ENCODE peak calls at places on chromosomes 6 and 20, in five cellular contexts. W is prostate gland, L is sigmoid colon, F is adrenal gland, J is AG04449. P is an unnamed sample.

GRCh38 chr20:8670900-8671229 is 398.0 kb upstream of the PLCB4 start:
- DNase-seq in W (no peak), L (no peak), F (no peak), J (peak), P (no peak)

GRCh38 chr20:16098890-16099639 is 474.2 kb downstream of the KIF16B start:
- DNase-seq in W (no peak), L (no peak), F (no peak), J (no peak), P (no peak)

GRCh38 chr6:159229526-159229925 is 60.3 kb downstream of the FNDC1 start:
- DNase-seq in W (no peak), L (no peak), F (no peak), J (no peak), P (no peak)

GRCh38 chr6:133641111-133641510 is 247.8 kb upstream of the TCF21 start:
- DNase-seq in W (no peak), L (no peak), F (no peak), J (no peak), P (no peak)

GRCh38 chr6:158645064-158646022 is 800 bp upstream of the DYNLT1 start:
- DNase-seq in W (no peak), L (peak), F (no peak), J (no peak), P (no peak)

GRCh38 chr6:27251672-27252251 is 4.3 kb downstream of the PRSS16 start:
- DNase-seq in W (peak), L (no peak), F (peak), J (no peak), P (peak)

GRCh38 chr6:127051571-127052260 is 66.8 kb upstream of the RSPO3 start:
- DNase-seq in W (no peak), L (no peak), F (no peak), J (peak), P (no peak)

GRCh38 chr6:100622907-100623692 is 158.4 kb upstream of the SIM1 start:
- DNase-seq in W (no peak), L (no peak), F (no peak), J (peak), P (no peak)

GRCh38 chr6:80304014-80304413 is 197.5 kb downstream of the BCKDHB start:
- DNase-seq in W (no peak), L (no peak), F (no peak), J (no peak), P (no peak)

GRCh38 chr6:140858381-140858971 is 1274.2 kb upstream of the GJE1 start:
- DNase-seq in W (no peak), L (no peak), F (no peak), J (no peak), P (no peak)

GRCh38 chr6:167742719-167743303 is 83.9 kb upstream of the AFDN start:
- DNase-seq in W (no peak), L (no peak), F (no peak), J (no peak), P (no peak)

GRCh38 chr20:41466836-41467619 is 100.4 kb upstream of the EMILIN3 start:
- DNase-seq in W (no peak), L (no peak), F (no peak), J (no peak), P (no peak)

GRCh38 chr6:19896580-19897010 is 59.4 kb downstream of the ID4 start:
- DNase-seq in W (no peak), L (no peak), F (no peak), J (no peak), P (no peak)

GRCh38 chr6:137589067-137589848 is 95.1 kb upstream of the OLIG3 start:
- DNase-seq in W (peak), L (no peak), F (no peak), J (no peak), P (peak)

GRCh38 chr6:34602318-34603111 is 46.4 kb upstream of the SPDEF start:
- DNase-seq in W (peak), L (no peak), F (no peak), J (no peak), P (peak)

GRCh38 chr6:82917346-82918064 is 148.1 kb downstream of the UBE3D start:
- DNase-seq in W (no peak), L (no peak), F (no peak), J (no peak), P (peak)

GRCh38 chr6:27213544-27214125 is 33.9 kb upstream of the PRSS16 start:
- DNase-seq in W (no peak), L (no peak), F (no peak), J (no peak), P (no peak)

GRCh38 chr6:34424200-34425131 is 1.4 kb downstream of the RPS10 start:
- DNase-seq in W (no peak), L (no peak), F (no peak), J (no peak), P (no peak)

GRCh38 chr6:112357801-112358200 is 10.7 kb downstream of the RFPL4B start:
- DNase-seq in W (no peak), L (no peak), F (no peak), J (peak), P (no peak)

GRCh38 chr6:125377621-125378020 is 75.9 kb upstream of the HDDC2 start:
- DNase-seq in W (no peak), L (no peak), F (no peak), J (no peak), P (no peak)

GRCh38 chr6:165292657-165293056 is 16.7 kb downstream of the C6orf118 start:
- DNase-seq in W (no peak), L (no peak), F (no peak), J (no peak), P (no peak)

GRCh38 chr6:26196846-26197683 is 109.8 kb downstream of the HFE start:
- DNase-seq in W (peak), L (peak), F (peak), J (no peak), P (peak)

GRCh38 chr6:6657085-6657819 is 68.7 kb downstream of the LY86 start:
- DNase-seq in W (no peak), L (no peak), F (no peak), J (no peak), P (peak)

GRCh38 chr6:99121748-99122147 is 174.0 kb upstream of the FBXL4 start:
- DNase-seq in W (peak), L (no peak), F (no peak), J (no peak), P (no peak)

GRCh38 chr6:111243095-111243494 is 155.8 kb downstream of the SLC16A10 start:
- DNase-seq in W (no peak), L (no peak), F (no peak), J (no peak), P (no peak)

GRCh38 chr6:81895511-81896185 is 143.2 kb upstream of the TENT5A start:
- DNase-seq in W (no peak), L (no peak), F (no peak), J (peak), P (no peak)
- H3K4me3 ChIP-seq in W (no peak), L (no peak), F (no peak), J (no peak), P (no peak)

DNA sequence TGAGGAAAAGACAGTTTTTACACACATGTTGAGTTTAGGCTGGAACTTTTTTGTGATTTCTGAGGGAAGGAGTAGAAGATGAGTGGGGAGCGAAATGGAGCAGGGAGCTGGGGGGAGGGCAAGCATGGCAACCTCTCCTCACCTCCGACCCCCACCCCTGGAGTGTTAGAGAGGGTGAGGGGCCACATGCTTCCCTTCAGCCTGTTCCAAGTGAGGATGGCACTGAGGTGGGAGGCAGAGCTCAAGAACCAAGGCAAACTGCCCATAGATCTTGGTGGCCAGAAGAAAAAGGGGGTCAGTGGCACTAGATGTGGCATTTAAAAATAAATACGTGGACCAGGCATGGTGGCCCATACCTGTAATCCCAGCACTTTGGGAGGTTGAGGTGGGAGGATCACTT is 4.8 kb downstream of the TTBK1 start:
- DNase-seq in W (no peak), L (no peak), F (no peak), J (no peak), P (no peak)
- H3K4me3 ChIP-seq in W (no peak), L (no peak), F (no peak), J (no peak), P (no peak)

DNA sequence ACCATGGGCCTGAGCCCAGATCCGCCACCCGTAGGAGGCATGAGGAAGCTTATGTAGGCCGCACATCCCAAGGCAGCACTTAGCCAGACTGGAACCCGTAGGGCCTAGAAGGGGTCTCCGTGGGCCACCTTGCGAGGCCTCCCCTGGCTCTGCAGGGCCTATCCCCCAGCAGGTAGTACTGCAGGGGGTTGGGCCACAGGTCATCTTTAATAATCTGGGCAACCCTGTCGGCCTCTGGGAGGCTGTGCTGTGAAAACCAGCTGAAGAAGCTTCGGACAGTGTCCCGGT is 18.5 kb downstream of the PLAGL2 start:
- DNase-seq in W (no peak), L (no peak), F (no peak), J (no peak), P (no peak)
- H3K4me3 ChIP-seq in W (peak), L (peak), F (no peak), J (peak), P (no peak)

GRCh38 chr20:1467082-1467354 is 369 bp upstream of the NSFL1C start:
- DNase-seq in W (no peak), L (no peak), F (no peak), J (no peak), P (no peak)
- H3K4me3 ChIP-seq in W (peak), L (peak), F (peak), J (peak), P (peak)

GRCh38 chr6:96702626-96703025 is 134.7 kb downstream of the GPR63 start:
- DNase-seq in W (no peak), L (no peak), F (no peak), J (no peak), P (no peak)
- H3K4me3 ChIP-seq in W (no peak), L (no peak), F (no peak), J (no peak), P (no peak)